ENCODE peak calls at places on chromosomes 4 and X, in eight cellular contexts. K is mucosa of gallbladder, L is NCI-H345, Z is lung, G is amniotic stem cell, D is fibroblast of gingiva, V is GM13976, J is NCI-H1930. X is an unnamed sample.

GRCh38 chr4:134202557-134202956 is 968 bp upstream of the PABPC4L start:
- DNase-seq in K (no peak), L (peak), Z (no peak), G (no peak), D (no peak), V (no peak), J (no peak), X (no peak)

GRCh38 chrX:25130619-25131018 is 114.9 kb upstream of the ARX start:
- DNase-seq in K (no peak), L (no peak), Z (no peak), G (no peak), D (no peak), V (no peak), J (no peak), X (no peak)

GRCh38 chrX:129905787-129906580 is at the start of gene UTP14A:
- DNase-seq in K (peak), L (peak), Z (peak), G (peak), D (peak), V (peak), J (peak), X (peak)

GRCh38 chr4:99615210-99615834 is 40.7 kb downstream of the MTTP start:
- DNase-seq in K (no peak), L (no peak), Z (no peak), G (no peak), D (no peak), V (no peak), J (no peak), X (no peak)

GRCh38 chrX:146615807-146616206 is 193.8 kb upstream of the CXorf51B start:
- DNase-seq in K (no peak), L (no peak), Z (no peak), G (no peak), D (no peak), V (no peak), J (no peak), X (no peak)

GRCh38 chrX:55450259-55450658 is 1.7 kb upstream of the MAGEH1 start:
- DNase-seq in K (no peak), L (no peak), Z (no peak), G (no peak), D (no peak), V (no peak), J (no peak), X (no peak)

GRCh38 chr4:54152846-54153600 is 53.1 kb downstream of the GSX2 start:
- DNase-seq in K (no peak), L (no peak), Z (no peak), G (no peak), D (no peak), V (no peak), J (no peak), X (no peak)

GRCh38 chr4:78529569-78530209 is 21.9 kb upstream of the ANXA3 start:
- DNase-seq in K (no peak), L (no peak), Z (no peak), G (peak), D (peak), V (no peak), J (no peak), X (no peak)

GRCh38 chr4:31557444-31557843 is 837.3 kb downstream of the PCDH7 start:
- DNase-seq in K (no peak), L (no peak), Z (no peak), G (no peak), D (peak), V (no peak), J (no peak), X (no peak)

GRCh38 chr4:82594466-82594865 is 32.7 kb upstream of the TMEM150C start:
- DNase-seq in K (no peak), L (no peak), Z (no peak), G (no peak), D (no peak), V (no peak), J (no peak), X (no peak)

GRCh38 chrX:149512225-149512885 is 7.2 kb upstream of the IDS start:
- DNase-seq in K (peak), L (peak), Z (no peak), G (no peak), D (peak), V (peak), J (no peak), X (peak)

GRCh38 chr4:13481569-13481968 is 2.6 kb downstream of the RAB28 start:
- DNase-seq in K (no peak), L (no peak), Z (no peak), G (peak), D (peak), V (no peak), J (no peak), X (no peak)

GRCh38 chrX:119654112-119654531 is 38.8 kb downstream of the SEPTIN6 start:
- DNase-seq in K (peak), L (no peak), Z (no peak), G (no peak), D (peak), V (no peak), J (no peak), X (no peak)

GRCh38 chr4:978957-979701 is 5.8 kb upstream of the DGKQ start:
- DNase-seq in K (no peak), L (no peak), Z (no peak), G (no peak), D (peak), V (no peak), J (no peak), X (no peak)